ENCODE peak calls at places on chromosomes 13 and 19, in five cellular contexts. One of them, this sample, is unnamed. For H3K36me3 and H3K4me1, the result is how much of the 10 kb centered on the place peaks cover.

GRCh38 chr13:76992548-76993001 is 694 bp downstream of the CLN5 start:
- DNase-seq in neural progenitor cell: peak
- DNase-seq in H1: no peak
- DNase-seq in fibroblast of lung: peak
- DNase-seq in colonic mucosa: peak
- DNase-seq in this sample: peak

GRCh38 chr19:31499826-31500539 is 150.7 kb upstream of the TSHZ3 start:
- DNase-seq in fibroblast of lung: no peak
- DNase-seq in H1: peak
- DNase-seq in colonic mucosa: no peak
- DNase-seq in neural progenitor cell: no peak
- DNase-seq in this sample: no peak

GRCh38 chr19:34236035-34236793 is 18.1 kb upstream of the GARRE1 start:
- DNase-seq in fibroblast of lung: peak
- DNase-seq in neural progenitor cell: no peak
- DNase-seq in colonic mucosa: peak
- DNase-seq in H1: no peak
- DNase-seq in this sample: no peak

GRCh38 chr19:17370026-17370587 is 7.0 kb downstream of the PLVAP start:
- DNase-seq in neural progenitor cell: no peak
- DNase-seq in colonic mucosa: no peak
- DNase-seq in fibroblast of lung: peak
- DNase-seq in H1: no peak
- DNase-seq in this sample: no peak

GRCh38 chr13:113860051-113860471 is 3.8 kb downstream of the GAS6 start:
- DNase-seq in colonic mucosa: peak
- DNase-seq in fibroblast of lung: no peak
- DNase-seq in neural progenitor cell: no peak
- DNase-seq in H1: peak
- DNase-seq in this sample: peak

GRCh38 chr19:51729781-51730180 is 6.0 kb upstream of the HAS1 start:
- DNase-seq in H1: no peak
- DNase-seq in fibroblast of lung: peak
- DNase-seq in neural progenitor cell: no peak
- DNase-seq in colonic mucosa: no peak
- DNase-seq in this sample: no peak

GRCh38 chr13:44230071-44230470 is 143.6 kb upstream of the SERP2 start:
- DNase-seq in fibroblast of lung: no peak
- DNase-seq in neural progenitor cell: no peak
- DNase-seq in colonic mucosa: no peak
- DNase-seq in H1: no peak
- DNase-seq in this sample: no peak

GRCh38 chr19:35992902-35993765 is 1.9 kb upstream of the SDHAF1 start:
- DNase-seq in fibroblast of lung: no peak
- DNase-seq in neural progenitor cell: no peak
- DNase-seq in H1: no peak
- DNase-seq in colonic mucosa: no peak
- DNase-seq in this sample: no peak

GRCh38 chr13:81381560-81381959 is 1040.6 kb upstream of the SPRY2 start:
- DNase-seq in H1: no peak
- DNase-seq in colonic mucosa: no peak
- DNase-seq in fibroblast of lung: no peak
- DNase-seq in neural progenitor cell: no peak
- DNase-seq in this sample: no peak

GRCh38 chr19:16373539-16373938 is 48.9 kb downstream of the KLF2 start:
- DNase-seq in neural progenitor cell: no peak
- DNase-seq in colonic mucosa: no peak
- DNase-seq in H1: no peak
- DNase-seq in fibroblast of lung: peak
- DNase-seq in this sample: no peak

GRCh38 chr19:16338470-16339360 is 14.1 kb downstream of the KLF2 start:
- DNase-seq in neural progenitor cell: no peak
- DNase-seq in H1: no peak
- DNase-seq in colonic mucosa: no peak
- DNase-seq in fibroblast of lung: peak
- DNase-seq in this sample: peak

GRCh38 chr13:106336663-106337062 is 198.8 kb downstream of the EFNB2 start:
- DNase-seq in fibroblast of lung: no peak
- DNase-seq in H1: no peak
- DNase-seq in colonic mucosa: no peak
- DNase-seq in neural progenitor cell: no peak
- DNase-seq in this sample: no peak

GRCh38 chr19:1045247-1045603 is 5.3 kb downstream of the ABCA7 start:
- DNase-seq in colonic mucosa: peak
- DNase-seq in fibroblast of lung: no peak
- DNase-seq in H1: peak
- DNase-seq in neural progenitor cell: peak
- DNase-seq in this sample: peak

GRCh38 chr19:15445227-15445605 is 4.5 kb downstream of the WIZ start:
- DNase-seq in fibroblast of lung: no peak
- DNase-seq in H1: no peak
- DNase-seq in colonic mucosa: no peak
- DNase-seq in neural progenitor cell: no peak
- DNase-seq in this sample: no peak

GRCh38 chr19:5936308-5936980 is 22.4 kb downstream of the CAPS start:
- DNase-seq in H1: no peak
- DNase-seq in colonic mucosa: no peak
- DNase-seq in fibroblast of lung: no peak
- DNase-seq in neural progenitor cell: no peak
- DNase-seq in this sample: no peak

GRCh38 chr19:5934779-5935472 is 20.9 kb downstream of the CAPS start:
- DNase-seq in colonic mucosa: no peak
- DNase-seq in fibroblast of lung: peak
- DNase-seq in neural progenitor cell: no peak
- DNase-seq in H1: no peak
- DNase-seq in this sample: no peak

GRCh38 chr19:5934002-5934401 is 19.9 kb downstream of the CAPS start:
- DNase-seq in fibroblast of lung: no peak
- DNase-seq in H1: no peak
- DNase-seq in colonic mucosa: no peak
- DNase-seq in neural progenitor cell: no peak
- DNase-seq in this sample: no peak

GRCh38 chr19:5937550-5937949 is 23.5 kb downstream of the CAPS start:
- DNase-seq in neural progenitor cell: no peak
- DNase-seq in H1: no peak
- DNase-seq in fibroblast of lung: no peak
- DNase-seq in colonic mucosa: no peak
- DNase-seq in this sample: no peak

GRCh38 chr19:5935473-5936307 is 21.6 kb downstream of the CAPS start:
- DNase-seq in neural progenitor cell: no peak
- DNase-seq in H1: no peak
- DNase-seq in colonic mucosa: no peak
- DNase-seq in fibroblast of lung: no peak
- DNase-seq in this sample: no peak
- H3K36me3 ChIP-seq in neural progenitor cell: under half
- H3K36me3 ChIP-seq in H1: under half
- H3K36me3 ChIP-seq in colonic mucosa: under half
- H3K36me3 ChIP-seq in fibroblast of lung: under half
- H3K36me3 ChIP-seq in this sample: half or more

DNA sequence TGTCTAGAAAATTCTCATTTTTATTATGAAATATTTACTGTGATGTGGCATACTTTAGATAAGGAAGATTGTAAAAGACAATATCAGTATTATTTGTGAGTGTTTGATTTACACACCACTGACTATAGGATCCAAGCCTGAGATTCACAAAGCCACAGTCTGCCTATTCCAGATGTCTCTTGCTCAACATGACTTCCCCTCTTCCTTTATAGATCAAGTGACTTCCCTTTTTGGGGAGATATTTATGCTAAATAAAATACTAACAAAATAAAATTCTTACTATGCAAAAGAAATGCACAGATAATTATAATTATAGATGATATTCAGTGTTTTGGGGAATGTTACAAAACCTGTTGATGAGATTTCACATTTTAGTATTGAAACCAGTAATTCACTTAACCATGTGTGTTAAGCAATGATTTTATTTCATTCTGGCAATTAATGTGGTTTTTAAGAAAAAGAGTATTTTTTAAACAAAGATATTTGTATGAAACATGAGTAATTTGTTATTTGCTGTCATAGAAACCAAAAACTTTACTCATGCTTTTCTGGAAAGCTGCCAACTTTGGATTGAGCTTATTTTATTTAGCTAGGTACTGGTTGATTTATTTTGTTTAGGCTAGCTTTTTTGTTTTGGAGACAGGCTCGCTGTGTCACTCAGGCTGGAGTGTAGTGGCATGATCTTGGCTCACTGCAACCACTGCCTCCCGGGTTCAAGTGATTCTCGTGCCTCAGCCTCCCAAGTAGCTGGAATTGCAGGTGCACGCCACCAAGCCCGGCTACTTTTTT is 13.7 kb upstream of the GPR183 start:
- DNase-seq in neural progenitor cell: no peak
- DNase-seq in colonic mucosa: no peak
- DNase-seq in fibroblast of lung: peak
- DNase-seq in H1: no peak
- DNase-seq in this sample: no peak
- H3K4me1 ChIP-seq in neural progenitor cell: under half
- H3K4me1 ChIP-seq in colonic mucosa: under half
- H3K4me1 ChIP-seq in fibroblast of lung: under half
- H3K4me1 ChIP-seq in H1: under half
- H3K4me1 ChIP-seq in this sample: under half

GRCh38 chr19:5337126-5337525 is 3.5 kb downstream of the PTPRS start:
- DNase-seq in H1: no peak
- DNase-seq in neural progenitor cell: no peak
- DNase-seq in fibroblast of lung: no peak
- DNase-seq in colonic mucosa: no peak
- DNase-seq in this sample: no peak

GRCh38 chr19:5339950-5340636 is 519 bp downstream of the PTPRS start:
- DNase-seq in neural progenitor cell: peak
- DNase-seq in fibroblast of lung: no peak
- DNase-seq in colonic mucosa: no peak
- DNase-seq in H1: no peak
- DNase-seq in this sample: peak

GRCh38 chr19:5337886-5338595 is 2.6 kb downstream of the PTPRS start:
- DNase-seq in neural progenitor cell: no peak
- DNase-seq in H1: no peak
- DNase-seq in fibroblast of lung: no peak
- DNase-seq in colonic mucosa: no peak
- DNase-seq in this sample: peak

GRCh38 chr19:5339470-5339949 is 1.1 kb downstream of the PTPRS start:
- DNase-seq in colonic mucosa: no peak
- DNase-seq in H1: no peak
- DNase-seq in fibroblast of lung: no peak
- DNase-seq in neural progenitor cell: peak
- DNase-seq in this sample: no peak

GRCh38 chr19:5338661-5339469 is 1.7 kb downstream of the PTPRS start:
- DNase-seq in fibroblast of lung: no peak
- DNase-seq in neural progenitor cell: peak
- DNase-seq in H1: no peak
- DNase-seq in colonic mucosa: no peak
- DNase-seq in this sample: peak
- H3K9ac ChIP-seq in fibroblast of lung: no peak
- H3K9ac ChIP-seq in neural progenitor cell: peak
- H3K9ac ChIP-seq in H1: peak
- H3K9ac ChIP-seq in colonic mucosa: no peak
- H3K9ac ChIP-seq in this sample: peak

GRCh38 chr19:7650148-7650547 is 13.2 kb downstream of the STXBP2 start:
- DNase-seq in fibroblast of lung: no peak
- DNase-seq in neural progenitor cell: no peak
- DNase-seq in colonic mucosa: no peak
- DNase-seq in H1: no peak
- DNase-seq in this sample: no peak

GRCh38 chr19:7648265-7649014 is 11.5 kb downstream of the STXBP2 start:
- DNase-seq in colonic mucosa: no peak
- DNase-seq in H1: no peak
- DNase-seq in fibroblast of lung: no peak
- DNase-seq in neural progenitor cell: no peak
- DNase-seq in this sample: no peak

GRCh38 chr19:7655581-7655980 is 13.3 kb upstream of the RETN start:
- DNase-seq in neural progenitor cell: no peak
- DNase-seq in colonic mucosa: no peak
- DNase-seq in H1: no peak
- DNase-seq in fibroblast of lung: no peak
- DNase-seq in this sample: no peak

GRCh38 chr19:7654401-7654800 is 14.4 kb upstream of the RETN start:
- DNase-seq in colonic mucosa: no peak
- DNase-seq in H1: no peak
- DNase-seq in neural progenitor cell: no peak
- DNase-seq in fibroblast of lung: no peak
- DNase-seq in this sample: no peak

GRCh38 chr19:7652061-7652641 is 15.2 kb downstream of the STXBP2 start:
- DNase-seq in neural progenitor cell: peak
- DNase-seq in H1: peak
- DNase-seq in fibroblast of lung: peak
- DNase-seq in colonic mucosa: peak
- DNase-seq in this sample: peak
- H3K36me3 ChIP-seq in neural progenitor cell: under half
- H3K36me3 ChIP-seq in H1: under half
- H3K36me3 ChIP-seq in fibroblast of lung: under half
- H3K36me3 ChIP-seq in colonic mucosa: under half
- H3K36me3 ChIP-seq in this sample: under half

DNA sequence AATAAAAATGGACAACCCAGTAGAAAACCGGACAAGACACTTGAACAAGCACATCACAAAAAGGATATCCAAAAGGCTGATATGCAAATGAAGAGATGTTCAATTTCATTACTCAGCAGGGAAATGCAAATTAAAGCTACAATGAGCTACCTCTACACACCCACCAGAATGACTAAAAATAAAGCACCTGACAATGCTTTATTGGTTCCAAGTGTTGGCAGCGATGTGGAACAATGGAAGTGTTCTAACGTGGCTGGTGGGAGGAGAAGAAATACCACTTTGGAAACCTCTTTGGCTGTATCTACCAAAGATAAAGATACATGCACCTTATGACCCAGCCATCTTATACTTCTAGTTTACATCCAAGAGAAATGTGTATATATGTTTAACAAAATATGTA is 3.7 kb upstream of the ACP7 start:
- DNase-seq in H1: no peak
- DNase-seq in fibroblast of lung: no peak
- DNase-seq in colonic mucosa: no peak
- DNase-seq in neural progenitor cell: no peak
- DNase-seq in this sample: no peak
- H3K4me1 ChIP-seq in H1: under half
- H3K4me1 ChIP-seq in fibroblast of lung: under half
- H3K4me1 ChIP-seq in colonic mucosa: under half
- H3K4me1 ChIP-seq in neural progenitor cell: under half
- H3K4me1 ChIP-seq in this sample: under half

GRCh38 chr13:83449666-83450395 is 432.4 kb downstream of the SLITRK1 start:
- DNase-seq in colonic mucosa: no peak
- DNase-seq in fibroblast of lung: peak
- DNase-seq in H1: no peak
- DNase-seq in neural progenitor cell: peak
- DNase-seq in this sample: no peak
- H3K9ac ChIP-seq in colonic mucosa: no peak
- H3K9ac ChIP-seq in fibroblast of lung: no peak
- H3K9ac ChIP-seq in H1: no peak
- H3K9ac ChIP-seq in neural progenitor cell: no peak
- H3K9ac ChIP-seq in this sample: no peak

This sample was measured in endodermal cell.